ENCODE peak calls at places on chromosomes 6 and 20, in six cellular contexts. One of them, this sample, is unnamed. For H3K27me3, the result is how much of the 10 kb centered on the place peaks cover.

GRCh38 chr6:105494688-105495087 is 91.8 kb upstream of the PREP start:
- DNase-seq in thoracic aorta: no peak
- DNase-seq in left lung: no peak
- DNase-seq in fibroblast of lung: no peak
- DNase-seq in colonic mucosa: no peak
- DNase-seq in cardiac muscle cell: no peak
- DNase-seq in this sample: no peak

GRCh38 chr20:63132715-63133471 is 83.0 kb downstream of the YTHDF1 start:
- DNase-seq in fibroblast of lung: no peak
- DNase-seq in thoracic aorta: no peak
- DNase-seq in left lung: peak
- DNase-seq in cardiac muscle cell: no peak
- DNase-seq in colonic mucosa: no peak
- DNase-seq in this sample: no peak

GRCh38 chr6:110255356-110255755 is 75.1 kb downstream of the CDC40 start:
- DNase-seq in thoracic aorta: no peak
- DNase-seq in left lung: no peak
- DNase-seq in fibroblast of lung: peak
- DNase-seq in colonic mucosa: no peak
- DNase-seq in cardiac muscle cell: peak
- DNase-seq in this sample: peak

GRCh38 chr6:159089443-159089842 is 44.7 kb upstream of the TAGAP start:
- DNase-seq in left lung: no peak
- DNase-seq in colonic mucosa: peak
- DNase-seq in thoracic aorta: no peak
- DNase-seq in cardiac muscle cell: no peak
- DNase-seq in fibroblast of lung: no peak
- DNase-seq in this sample: no peak

GRCh38 chr20:62296724-62297448 is 5.9 kb upstream of the ADRM1 start:
- DNase-seq in fibroblast of lung: no peak
- DNase-seq in left lung: no peak
- DNase-seq in colonic mucosa: no peak
- DNase-seq in thoracic aorta: no peak
- DNase-seq in cardiac muscle cell: no peak
- DNase-seq in this sample: no peak

GRCh38 chr6:51820555-51820954 is 266.9 kb downstream of the PKHD1 start:
- DNase-seq in cardiac muscle cell: peak
- DNase-seq in left lung: no peak
- DNase-seq in colonic mucosa: no peak
- DNase-seq in thoracic aorta: no peak
- DNase-seq in fibroblast of lung: no peak
- DNase-seq in this sample: no peak

GRCh38 chr20:25088267-25088666 is 6.3 kb upstream of the VSX1 start:
- DNase-seq in thoracic aorta: no peak
- DNase-seq in cardiac muscle cell: no peak
- DNase-seq in fibroblast of lung: no peak
- DNase-seq in left lung: no peak
- DNase-seq in colonic mucosa: no peak
- DNase-seq in this sample: no peak

GRCh38 chr6:159633196-159633595 is 59.8 kb downstream of the SOD2 start:
- DNase-seq in colonic mucosa: no peak
- DNase-seq in left lung: no peak
- DNase-seq in thoracic aorta: no peak
- DNase-seq in cardiac muscle cell: peak
- DNase-seq in fibroblast of lung: peak
- DNase-seq in this sample: no peak

GRCh38 chr6:5112065-5112799 is 27.1 kb downstream of the PPP1R3G start:
- DNase-seq in thoracic aorta: no peak
- DNase-seq in colonic mucosa: no peak
- DNase-seq in fibroblast of lung: no peak
- DNase-seq in left lung: no peak
- DNase-seq in cardiac muscle cell: no peak
- DNase-seq in this sample: peak

GRCh38 chr6:80271074-80271473 is 164.6 kb downstream of the BCKDHB start:
- DNase-seq in fibroblast of lung: no peak
- DNase-seq in colonic mucosa: no peak
- DNase-seq in left lung: no peak
- DNase-seq in cardiac muscle cell: no peak
- DNase-seq in thoracic aorta: no peak
- DNase-seq in this sample: no peak

GRCh38 chr6:5287205-5287965 is 26.1 kb downstream of the FARS2 start:
- DNase-seq in cardiac muscle cell: no peak
- DNase-seq in fibroblast of lung: peak
- DNase-seq in colonic mucosa: no peak
- DNase-seq in thoracic aorta: no peak
- DNase-seq in left lung: no peak
- DNase-seq in this sample: no peak

DNA sequence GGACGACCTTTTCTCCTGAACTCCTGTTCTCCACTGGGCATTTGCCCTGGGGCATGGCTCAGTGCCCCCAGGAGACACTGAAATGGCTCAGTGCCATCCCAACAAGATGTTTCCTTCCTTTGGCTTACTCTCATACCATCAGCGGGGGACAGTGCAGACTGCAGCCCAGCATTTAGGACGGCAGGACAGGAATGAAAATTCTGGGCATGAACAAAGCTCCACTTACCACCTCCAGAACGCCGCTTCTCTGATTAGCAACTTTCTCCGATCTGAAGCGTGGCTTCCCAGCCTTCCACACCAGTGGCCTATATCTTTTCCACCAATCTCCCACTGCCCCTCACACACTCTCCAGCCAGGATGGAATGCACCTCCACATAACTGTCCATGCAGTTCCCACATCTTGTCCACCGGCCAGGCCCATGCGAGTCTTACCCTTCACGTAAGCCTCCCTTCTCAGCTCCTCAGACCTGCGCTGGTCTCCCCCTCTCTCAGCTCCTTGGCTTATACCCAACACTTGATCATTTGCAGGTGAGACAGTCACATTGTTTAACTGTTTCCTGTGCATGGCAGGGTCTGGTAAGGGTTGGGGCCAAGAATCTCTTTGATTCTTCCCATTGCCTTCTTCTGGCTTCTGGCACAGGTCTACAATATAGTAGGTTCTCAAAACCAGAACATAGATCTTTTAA is 114.5 kb downstream of the FYN start:
- DNase-seq in left lung: no peak
- DNase-seq in fibroblast of lung: no peak
- DNase-seq in colonic mucosa: no peak
- DNase-seq in cardiac muscle cell: no peak
- DNase-seq in thoracic aorta: no peak
- DNase-seq in this sample: no peak
- H3K4me3 ChIP-seq in left lung: no peak
- H3K4me3 ChIP-seq in fibroblast of lung: no peak
- H3K4me3 ChIP-seq in colonic mucosa: no peak
- H3K4me3 ChIP-seq in cardiac muscle cell: no peak
- H3K4me3 ChIP-seq in thoracic aorta: no peak
- H3K4me3 ChIP-seq in this sample: no peak

GRCh38 chr20:29301624-29302259 is 1955.7 kb upstream of the DEFB115 start:
- DNase-seq in colonic mucosa: no peak
- DNase-seq in fibroblast of lung: no peak
- DNase-seq in thoracic aorta: no peak
- DNase-seq in left lung: no peak
- DNase-seq in cardiac muscle cell: no peak
- DNase-seq in this sample: no peak
- H3K27me3 ChIP-seq in colonic mucosa: under half
- H3K27me3 ChIP-seq in fibroblast of lung: under half
- H3K27me3 ChIP-seq in thoracic aorta: under half
- H3K27me3 ChIP-seq in left lung: under half
- H3K27me3 ChIP-seq in cardiac muscle cell: under half
- H3K27me3 ChIP-seq in this sample: under half

DNA sequence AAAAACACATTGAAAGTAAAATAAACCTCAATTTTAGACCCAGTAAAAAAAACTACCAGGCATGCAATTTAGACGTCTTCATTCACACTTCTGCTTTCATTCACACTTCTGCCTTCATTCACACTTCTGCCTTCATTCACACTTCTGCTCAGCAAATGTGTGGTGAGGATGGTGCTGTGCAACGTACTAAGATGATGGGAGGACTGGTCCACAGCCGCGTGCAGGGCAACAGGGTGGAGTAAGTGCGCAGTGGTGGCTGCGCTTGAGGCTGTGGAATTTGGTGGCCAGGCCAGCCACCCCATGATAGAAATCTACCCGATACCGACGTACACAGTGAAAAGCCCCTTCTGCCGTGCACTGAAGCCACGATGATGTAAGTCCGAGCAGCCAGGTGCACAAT is 114.3 kb upstream of the CD93 start:
- DNase-seq in left lung: no peak
- DNase-seq in colonic mucosa: no peak
- DNase-seq in cardiac muscle cell: no peak
- DNase-seq in thoracic aorta: no peak
- DNase-seq in fibroblast of lung: no peak
- DNase-seq in this sample: no peak
- H3K4me3 ChIP-seq in left lung: no peak
- H3K4me3 ChIP-seq in colonic mucosa: no peak
- H3K4me3 ChIP-seq in cardiac muscle cell: no peak
- H3K4me3 ChIP-seq in thoracic aorta: no peak
- H3K4me3 ChIP-seq in fibroblast of lung: no peak
- H3K4me3 ChIP-seq in this sample: no peak

GRCh38 chr6:39933669-39934059 is 598 bp downstream of the MOCS1 start:
- DNase-seq in left lung: no peak
- DNase-seq in thoracic aorta: no peak
- DNase-seq in fibroblast of lung: no peak
- DNase-seq in cardiac muscle cell: no peak
- DNase-seq in colonic mucosa: no peak
- DNase-seq in this sample: no peak
- H3K27me3 ChIP-seq in left lung: under half
- H3K27me3 ChIP-seq in thoracic aorta: under half
- H3K27me3 ChIP-seq in fibroblast of lung: under half
- H3K27me3 ChIP-seq in cardiac muscle cell: under half
- H3K27me3 ChIP-seq in colonic mucosa: under half
- H3K27me3 ChIP-seq in this sample: under half